ENCODE peak calls at places on chromosomes 7 and 10, in six cellular contexts. One of them, this sample, is unnamed.

GRCh38 chr7:13031481-13031880 is 344.0 kb downstream of the ARL4A start:
- DNase-seq in H1: no peak
- DNase-seq in GM12892: no peak
- DNase-seq in K562: no peak
- DNase-seq in GM12878: no peak
- DNase-seq in HepG2: peak
- DNase-seq in this sample: no peak

GRCh38 chr10:119541459-119542356 is 811 bp downstream of the RGS10 start:
- DNase-seq in H1: no peak
- DNase-seq in GM12892: no peak
- DNase-seq in K562: no peak
- DNase-seq in GM12878: no peak
- DNase-seq in HepG2: no peak
- DNase-seq in this sample: no peak

GRCh38 chr7:23494009-23494408 is 23.7 kb upstream of the IGF2BP3 start:
- DNase-seq in H1: no peak
- DNase-seq in GM12892: no peak
- DNase-seq in K562: no peak
- DNase-seq in GM12878: no peak
- DNase-seq in HepG2: no peak
- DNase-seq in this sample: no peak

GRCh38 chr7:69276011-69276729 is 322.1 kb upstream of the AUTS2 start:
- DNase-seq in H1: no peak
- DNase-seq in GM12892: no peak
- DNase-seq in K562: no peak
- DNase-seq in GM12878: no peak
- DNase-seq in HepG2: no peak
- DNase-seq in this sample: no peak

GRCh38 chr7:5077740-5078139 is 32.1 kb downstream of the RBAK start:
- DNase-seq in H1: no peak
- DNase-seq in GM12892: no peak
- DNase-seq in K562: no peak
- DNase-seq in GM12878: no peak
- DNase-seq in HepG2: no peak
- DNase-seq in this sample: no peak

GRCh38 chr10:127041561-127041960 is 136.3 kb downstream of the DOCK1 start:
- DNase-seq in H1: no peak
- DNase-seq in GM12892: no peak
- DNase-seq in K562: no peak
- DNase-seq in GM12878: no peak
- DNase-seq in HepG2: no peak
- DNase-seq in this sample: no peak

GRCh38 chr10:127148066-127148932 is 48.1 kb downstream of the INSYN2A start:
- DNase-seq in H1: no peak
- DNase-seq in GM12892: no peak
- DNase-seq in K562: no peak
- DNase-seq in GM12878: no peak
- DNase-seq in HepG2: no peak
- DNase-seq in this sample: no peak

GRCh38 chr10:15027741-15028140 is 16.0 kb upstream of the OLAH start:
- DNase-seq in H1: no peak
- DNase-seq in GM12892: no peak
- DNase-seq in K562: no peak
- DNase-seq in GM12878: no peak
- DNase-seq in HepG2: no peak
- DNase-seq in this sample: no peak

GRCh38 chr7:51278797-51279196 is 37.8 kb downstream of the COBL start:
- DNase-seq in H1: no peak
- DNase-seq in GM12892: no peak
- DNase-seq in K562: no peak
- DNase-seq in GM12878: no peak
- DNase-seq in HepG2: no peak
- DNase-seq in this sample: no peak

GRCh38 chr10:103835121-103836045 is 20.0 kb downstream of the SH3PXD2A start:
- DNase-seq in H1: no peak
- DNase-seq in GM12892: no peak
- DNase-seq in K562: no peak
- DNase-seq in GM12878: no peak
- DNase-seq in HepG2: no peak
- DNase-seq in this sample: no peak

DNA sequence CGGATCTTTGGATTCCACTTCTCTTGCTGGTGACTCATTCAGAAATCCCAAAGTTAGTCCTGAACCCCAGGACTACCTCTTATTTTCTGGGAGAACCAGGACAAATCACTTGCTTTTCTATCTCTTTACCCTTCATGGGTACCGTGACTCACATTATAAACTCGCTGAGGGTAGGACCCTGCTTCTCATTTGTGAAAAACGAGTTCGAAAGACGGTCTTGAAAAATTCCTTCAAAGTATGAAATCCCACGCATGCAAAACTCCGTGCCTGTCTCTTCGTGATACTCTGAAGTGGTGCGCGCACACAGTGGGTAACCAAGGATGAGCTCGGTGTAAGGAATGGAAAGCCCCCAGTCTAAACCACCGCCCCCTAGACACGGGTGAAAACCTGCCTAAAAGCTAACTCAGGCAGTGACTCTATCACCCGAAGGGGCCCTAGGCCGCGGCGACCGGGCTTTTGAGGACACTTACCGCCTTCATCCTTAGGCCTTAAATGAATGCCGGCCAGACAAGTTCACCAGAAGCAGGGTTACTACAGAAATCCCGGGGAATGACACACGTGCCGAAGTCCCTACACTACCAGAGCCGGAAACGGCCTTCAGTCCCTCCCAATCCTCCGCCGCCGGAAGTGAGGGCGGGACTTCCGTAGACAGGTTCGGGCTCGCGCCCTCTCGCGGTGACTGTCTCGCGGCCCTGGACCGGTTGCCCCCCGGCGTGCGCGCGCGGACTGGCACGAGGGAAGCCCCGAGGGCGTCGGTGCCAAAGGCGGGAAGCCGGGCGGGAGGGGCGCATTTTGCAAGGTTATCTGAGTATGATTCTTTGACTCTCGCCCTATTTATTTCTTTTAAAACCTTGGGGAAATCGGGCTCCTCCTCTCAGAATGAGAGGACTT is at the start of gene NOC3L:
- DNase-seq in H1: peak
- DNase-seq in GM12892: peak
- DNase-seq in K562: peak
- DNase-seq in GM12878: peak
- DNase-seq in HepG2: peak
- DNase-seq in this sample: peak
- TF ChIP-seq POLR2A in H1: no peak
- TF ChIP-seq POLR2A in GM12892: peak
- TF ChIP-seq POLR2A in K562: peak
- TF ChIP-seq POLR2A in GM12878: peak
- TF ChIP-seq POLR2A in HepG2: peak
- TF ChIP-seq POLR2A in this sample: peak

GRCh38 chr7:1819258-1819841 is 149.3 kb downstream of the ELFN1 start:
- DNase-seq in H1: no peak
- DNase-seq in GM12892: no peak
- DNase-seq in K562: no peak
- DNase-seq in GM12878: no peak
- DNase-seq in HepG2: no peak
- DNase-seq in this sample: no peak
- TF ChIP-seq TAF1 in H1: no peak
- TF ChIP-seq TAF1 in GM12892: no peak
- TF ChIP-seq TAF1 in K562: no peak
- TF ChIP-seq TAF1 in GM12878: no peak
- TF ChIP-seq TAF1 in HepG2: no peak
- TF ChIP-seq TAF1 in this sample: no peak

GRCh38 chr7:96548664-96549063 is 161.0 kb downstream of the SEM1 start:
- DNase-seq in H1: no peak
- DNase-seq in GM12892: no peak
- DNase-seq in K562: no peak
- DNase-seq in GM12878: no peak
- DNase-seq in HepG2: peak
- DNase-seq in this sample: no peak
- TF ChIP-seq POLR2AphosphoS5 in H1: no peak
- TF ChIP-seq POLR2AphosphoS5 in GM12892: no peak
- TF ChIP-seq POLR2AphosphoS5 in K562: no peak
- TF ChIP-seq POLR2AphosphoS5 in GM12878: no peak
- TF ChIP-seq POLR2AphosphoS5 in HepG2: no peak
- TF ChIP-seq POLR2AphosphoS5 in this sample: no peak

DNA sequence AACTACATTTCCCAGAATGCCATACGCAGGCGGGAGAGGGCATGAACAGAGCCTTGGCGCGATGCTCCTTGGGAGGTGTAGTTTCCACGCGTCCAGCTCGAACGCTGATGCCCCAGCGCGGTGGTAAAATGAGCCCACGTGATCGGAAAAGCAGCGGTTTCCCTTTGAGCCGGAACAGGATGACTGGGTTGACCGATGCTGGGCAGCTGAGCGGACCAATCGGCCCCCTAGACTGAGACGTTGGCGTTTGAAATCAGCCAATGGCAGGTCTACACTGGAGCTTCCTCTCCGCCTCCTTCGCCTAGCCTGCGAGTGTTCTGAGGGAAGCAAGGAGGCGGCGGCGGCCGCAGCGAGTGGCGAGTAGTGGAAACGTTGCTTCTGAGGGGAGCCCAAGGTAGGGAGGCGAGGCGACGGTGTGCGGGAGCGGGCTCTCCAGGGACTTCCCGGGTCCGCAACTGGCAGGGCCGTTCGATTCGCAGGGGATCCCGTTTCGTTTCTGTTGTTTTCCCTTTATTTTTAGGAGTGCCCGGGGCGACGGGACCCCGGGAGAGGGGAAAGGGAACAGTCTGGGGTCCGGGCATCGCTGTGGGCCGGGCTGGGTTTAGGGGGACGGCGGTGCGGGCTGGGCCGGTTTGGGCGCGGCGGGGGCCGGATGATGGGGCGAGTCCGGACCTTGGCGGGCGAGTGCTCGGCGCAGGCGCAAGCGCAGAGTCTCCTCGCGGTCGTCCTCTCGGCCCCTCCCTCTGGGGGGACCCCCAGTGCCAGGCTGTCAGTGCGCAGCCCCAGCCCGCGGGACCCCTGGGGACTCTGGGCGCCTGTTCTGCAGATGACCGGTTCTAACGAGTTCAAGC is at the start of gene BUB3:
- DNase-seq in H1: peak
- DNase-seq in GM12892: peak
- DNase-seq in K562: peak
- DNase-seq in GM12878: peak
- DNase-seq in HepG2: peak
- DNase-seq in this sample: peak
- TF ChIP-seq POLR2A in H1: no peak
- TF ChIP-seq POLR2A in GM12892: peak
- TF ChIP-seq POLR2A in K562: peak
- TF ChIP-seq POLR2A in GM12878: peak
- TF ChIP-seq POLR2A in HepG2: peak
- TF ChIP-seq POLR2A in this sample: peak

DNA sequence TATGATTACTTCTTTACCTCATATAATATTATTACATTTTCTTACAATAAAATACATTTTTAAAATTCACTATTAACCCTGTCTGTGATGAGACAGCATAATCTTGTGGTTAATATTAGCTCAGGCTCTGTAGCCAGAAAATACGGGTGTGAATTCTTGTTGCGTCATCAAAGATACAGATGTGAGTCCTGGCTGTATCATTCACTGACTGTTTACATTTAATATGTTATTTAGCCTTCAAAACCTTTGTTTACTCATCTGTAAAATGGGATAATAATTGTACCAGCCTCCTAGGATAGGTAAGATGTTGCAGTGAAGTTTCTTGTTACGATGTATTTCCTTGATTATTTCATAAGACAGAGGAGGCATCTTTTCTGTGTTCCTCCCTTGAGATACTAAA is 184.7 kb upstream of the PRPS1L1 start:
- DNase-seq in H1: no peak
- DNase-seq in GM12892: no peak
- DNase-seq in K562: no peak
- DNase-seq in GM12878: no peak
- DNase-seq in HepG2: no peak
- DNase-seq in this sample: no peak
- TF ChIP-seq TAF1 in H1: no peak
- TF ChIP-seq TAF1 in GM12892: no peak
- TF ChIP-seq TAF1 in K562: no peak
- TF ChIP-seq TAF1 in GM12878: no peak
- TF ChIP-seq TAF1 in HepG2: no peak
- TF ChIP-seq TAF1 in this sample: no peak

GRCh38 chr7:16915405-16915804 is 33.6 kb upstream of the AGR3 start:
- DNase-seq in H1: no peak
- DNase-seq in GM12892: no peak
- DNase-seq in K562: no peak
- DNase-seq in GM12878: no peak
- DNase-seq in HepG2: no peak
- DNase-seq in this sample: no peak
- TF ChIP-seq POLR2AphosphoS5 in H1: no peak
- TF ChIP-seq POLR2AphosphoS5 in GM12892: no peak
- TF ChIP-seq POLR2AphosphoS5 in K562: no peak
- TF ChIP-seq POLR2AphosphoS5 in GM12878: no peak
- TF ChIP-seq POLR2AphosphoS5 in HepG2: no peak
- TF ChIP-seq POLR2AphosphoS5 in this sample: no peak